ENCODE peak calls at places on chromosomes 12 and 14, in ten cellular contexts. One of them, this sample, is unnamed.

GRCh38 chr14:105855893-105856675 is 329.7 kb downstream of the TMEM121 start:
- DNase-seq in endothelial cell of umbilical vein: no peak
- DNase-seq in OCI-LY7: peak
- DNase-seq in SK-N-SH: no peak
- DNase-seq in H9: peak
- DNase-seq in H1: no peak
- DNase-seq in mesenchymal stem cell: no peak
- DNase-seq in A549: no peak
- DNase-seq in MM.1S: no peak
- DNase-seq in astrocyte: no peak
- DNase-seq in this sample: no peak

GRCh38 chr12:24049771-24050170 is 100.3 kb upstream of the SOX5 start:
- DNase-seq in endothelial cell of umbilical vein: no peak
- DNase-seq in OCI-LY7: no peak
- DNase-seq in SK-N-SH: no peak
- DNase-seq in H9: no peak
- DNase-seq in H1: no peak
- DNase-seq in mesenchymal stem cell: no peak
- DNase-seq in A549: no peak
- DNase-seq in MM.1S: no peak
- DNase-seq in astrocyte: no peak
- DNase-seq in this sample: no peak

GRCh38 chr12:26771861-26772260 is 61.1 kb downstream of the ITPR2 start:
- DNase-seq in endothelial cell of umbilical vein: no peak
- DNase-seq in OCI-LY7: no peak
- DNase-seq in SK-N-SH: no peak
- DNase-seq in H9: no peak
- DNase-seq in H1: no peak
- DNase-seq in mesenchymal stem cell: no peak
- DNase-seq in A549: no peak
- DNase-seq in MM.1S: no peak
- DNase-seq in astrocyte: no peak
- DNase-seq in this sample: no peak

GRCh38 chr14:63857467-63858030 is 4.7 kb downstream of the SYNE2 start:
- DNase-seq in endothelial cell of umbilical vein: no peak
- DNase-seq in OCI-LY7: no peak
- DNase-seq in SK-N-SH: no peak
- DNase-seq in H9: no peak
- DNase-seq in H1: no peak
- DNase-seq in mesenchymal stem cell: no peak
- DNase-seq in A549: no peak
- DNase-seq in MM.1S: no peak
- DNase-seq in astrocyte: peak
- DNase-seq in this sample: peak

GRCh38 chr14:23522643-23523198 is 28.8 kb downstream of the ZFHX2 start:
- DNase-seq in endothelial cell of umbilical vein: no peak
- DNase-seq in OCI-LY7: no peak
- DNase-seq in SK-N-SH: no peak
- DNase-seq in H9: no peak
- DNase-seq in H1: no peak
- DNase-seq in mesenchymal stem cell: no peak
- DNase-seq in A549: no peak
- DNase-seq in MM.1S: no peak
- DNase-seq in astrocyte: no peak
- DNase-seq in this sample: no peak

GRCh38 chr12:116261525-116262100 is 15.9 kb downstream of the MED13L start:
- DNase-seq in endothelial cell of umbilical vein: no peak
- DNase-seq in OCI-LY7: no peak
- DNase-seq in SK-N-SH: no peak
- DNase-seq in H9: no peak
- DNase-seq in H1: no peak
- DNase-seq in mesenchymal stem cell: peak
- DNase-seq in A549: no peak
- DNase-seq in MM.1S: no peak
- DNase-seq in astrocyte: no peak
- DNase-seq in this sample: no peak

GRCh38 chr12:4274396-4274959 is 916 bp downstream of the CCND2 start:
- DNase-seq in endothelial cell of umbilical vein: no peak
- DNase-seq in OCI-LY7: no peak
- DNase-seq in SK-N-SH: no peak
- DNase-seq in H9: peak
- DNase-seq in H1: peak
- DNase-seq in mesenchymal stem cell: peak
- DNase-seq in A549: no peak
- DNase-seq in MM.1S: no peak
- DNase-seq in astrocyte: no peak
- DNase-seq in this sample: no peak

GRCh38 chr12:32115404-32116104 is 8.9 kb downstream of the BICD1 start:
- DNase-seq in endothelial cell of umbilical vein: peak
- DNase-seq in OCI-LY7: peak
- DNase-seq in SK-N-SH: peak
- DNase-seq in H9: peak
- DNase-seq in H1: no peak
- DNase-seq in mesenchymal stem cell: peak
- DNase-seq in A549: peak
- DNase-seq in MM.1S: no peak
- DNase-seq in astrocyte: peak
- DNase-seq in this sample: peak

GRCh38 chr12:46131729-46132128 is 137.1 kb downstream of the SLC38A1 start:
- DNase-seq in endothelial cell of umbilical vein: no peak
- DNase-seq in OCI-LY7: peak
- DNase-seq in SK-N-SH: no peak
- DNase-seq in H9: peak
- DNase-seq in H1: no peak
- DNase-seq in mesenchymal stem cell: no peak
- DNase-seq in A549: no peak
- DNase-seq in MM.1S: peak
- DNase-seq in astrocyte: no peak
- DNase-seq in this sample: peak

GRCh38 chr14:92362781-92363235 is 39.8 kb downstream of the SLC24A4 start:
- DNase-seq in endothelial cell of umbilical vein: no peak
- DNase-seq in OCI-LY7: no peak
- DNase-seq in SK-N-SH: no peak
- DNase-seq in H9: peak
- DNase-seq in H1: no peak
- DNase-seq in mesenchymal stem cell: no peak
- DNase-seq in A549: peak
- DNase-seq in MM.1S: no peak
- DNase-seq in astrocyte: peak
- DNase-seq in this sample: peak

GRCh38 chr12:95630496-95630895 is 79.2 kb upstream of the USP44 start:
- DNase-seq in endothelial cell of umbilical vein: peak
- DNase-seq in OCI-LY7: no peak
- DNase-seq in SK-N-SH: no peak
- DNase-seq in H9: no peak
- DNase-seq in H1: no peak
- DNase-seq in mesenchymal stem cell: no peak
- DNase-seq in A549: no peak
- DNase-seq in MM.1S: no peak
- DNase-seq in astrocyte: no peak
- DNase-seq in this sample: no peak

GRCh38 chr14:70096866-70097265 is 91.9 kb downstream of the SLC8A3 start:
- DNase-seq in endothelial cell of umbilical vein: peak
- DNase-seq in OCI-LY7: no peak
- DNase-seq in SK-N-SH: peak
- DNase-seq in H9: peak
- DNase-seq in H1: no peak
- DNase-seq in mesenchymal stem cell: no peak
- DNase-seq in A549: peak
- DNase-seq in MM.1S: no peak
- DNase-seq in astrocyte: no peak
- DNase-seq in this sample: peak

GRCh38 chr14:72763892-72764291 is 130.0 kb downstream of the DPF3 start:
- DNase-seq in endothelial cell of umbilical vein: no peak
- DNase-seq in OCI-LY7: no peak
- DNase-seq in SK-N-SH: no peak
- DNase-seq in H9: no peak
- DNase-seq in H1: no peak
- DNase-seq in mesenchymal stem cell: no peak
- DNase-seq in A549: no peak
- DNase-seq in MM.1S: no peak
- DNase-seq in astrocyte: no peak
- DNase-seq in this sample: no peak

GRCh38 chr14:36580856-36581831 is 1.3 kb downstream of the NKX2-8 start:
- DNase-seq in endothelial cell of umbilical vein: peak
- DNase-seq in OCI-LY7: no peak
- DNase-seq in SK-N-SH: peak
- DNase-seq in H9: peak
- DNase-seq in H1: peak
- DNase-seq in mesenchymal stem cell: peak
- DNase-seq in A549: peak
- DNase-seq in MM.1S: no peak
- DNase-seq in astrocyte: peak
- DNase-seq in this sample: peak

GRCh38 chr14:31118892-31119291 is 88.7 kb downstream of the HECTD1 start:
- DNase-seq in endothelial cell of umbilical vein: no peak
- DNase-seq in OCI-LY7: no peak
- DNase-seq in SK-N-SH: no peak
- DNase-seq in H9: no peak
- DNase-seq in H1: no peak
- DNase-seq in mesenchymal stem cell: peak
- DNase-seq in A549: no peak
- DNase-seq in MM.1S: no peak
- DNase-seq in astrocyte: peak
- DNase-seq in this sample: no peak

GRCh38 chr14:75578099-75578785 is at the start of gene FLVCR2:
- DNase-seq in endothelial cell of umbilical vein: peak
- DNase-seq in OCI-LY7: no peak
- DNase-seq in SK-N-SH: peak
- DNase-seq in H9: peak
- DNase-seq in H1: peak
- DNase-seq in mesenchymal stem cell: peak
- DNase-seq in A549: peak
- DNase-seq in MM.1S: peak
- DNase-seq in astrocyte: peak
- DNase-seq in this sample: peak

GRCh38 chr14:76948213-76948947 is 80.1 kb downstream of the IRF2BPL start:
- DNase-seq in endothelial cell of umbilical vein: peak
- DNase-seq in OCI-LY7: no peak
- DNase-seq in SK-N-SH: no peak
- DNase-seq in H9: no peak
- DNase-seq in H1: no peak
- DNase-seq in mesenchymal stem cell: no peak
- DNase-seq in A549: peak
- DNase-seq in MM.1S: no peak
- DNase-seq in astrocyte: no peak
- DNase-seq in this sample: no peak
- H3K4me2 ChIP-seq in endothelial cell of umbilical vein: no peak
- H3K4me2 ChIP-seq in OCI-LY7: no peak
- H3K4me2 ChIP-seq in SK-N-SH: peak
- H3K4me2 ChIP-seq in H9: peak
- H3K4me2 ChIP-seq in H1: peak
- H3K4me2 ChIP-seq in mesenchymal stem cell: no peak
- H3K4me2 ChIP-seq in A549: peak
- H3K4me2 ChIP-seq in MM.1S: no peak
- H3K4me2 ChIP-seq in astrocyte: peak
- H3K4me2 ChIP-seq in this sample: peak

DNA sequence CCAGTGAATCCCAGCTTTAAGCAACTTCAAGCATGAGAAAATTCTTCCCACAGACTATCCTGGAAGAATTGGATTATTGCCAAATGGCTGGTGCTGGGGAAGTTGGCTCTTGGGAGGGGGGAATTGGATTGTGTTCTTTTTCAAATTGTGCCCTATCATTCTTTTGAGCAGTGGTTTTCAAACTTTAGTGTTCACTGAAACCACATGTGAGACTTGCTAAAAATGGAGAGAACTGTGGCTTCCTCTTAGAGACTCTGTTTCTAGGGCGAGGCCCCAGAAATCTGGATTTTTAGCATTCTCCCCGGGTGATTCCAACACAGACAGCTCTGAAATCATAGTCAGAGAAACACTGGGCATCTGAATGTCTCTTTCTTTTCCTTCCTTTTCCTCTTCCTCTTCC is 14.3 kb upstream of the OTUB2 start:
- DNase-seq in endothelial cell of umbilical vein: no peak
- DNase-seq in OCI-LY7: peak
- DNase-seq in SK-N-SH: no peak
- DNase-seq in H9: no peak
- DNase-seq in H1: no peak
- DNase-seq in mesenchymal stem cell: peak
- DNase-seq in A549: no peak
- DNase-seq in MM.1S: peak
- DNase-seq in astrocyte: peak
- DNase-seq in this sample: no peak
- H3K4me2 ChIP-seq in endothelial cell of umbilical vein: no peak
- H3K4me2 ChIP-seq in OCI-LY7: peak
- H3K4me2 ChIP-seq in SK-N-SH: no peak
- H3K4me2 ChIP-seq in H9: no peak
- H3K4me2 ChIP-seq in H1: no peak
- H3K4me2 ChIP-seq in mesenchymal stem cell: no peak
- H3K4me2 ChIP-seq in A549: peak
- H3K4me2 ChIP-seq in MM.1S: peak
- H3K4me2 ChIP-seq in astrocyte: peak
- H3K4me2 ChIP-seq in this sample: no peak

DNA sequence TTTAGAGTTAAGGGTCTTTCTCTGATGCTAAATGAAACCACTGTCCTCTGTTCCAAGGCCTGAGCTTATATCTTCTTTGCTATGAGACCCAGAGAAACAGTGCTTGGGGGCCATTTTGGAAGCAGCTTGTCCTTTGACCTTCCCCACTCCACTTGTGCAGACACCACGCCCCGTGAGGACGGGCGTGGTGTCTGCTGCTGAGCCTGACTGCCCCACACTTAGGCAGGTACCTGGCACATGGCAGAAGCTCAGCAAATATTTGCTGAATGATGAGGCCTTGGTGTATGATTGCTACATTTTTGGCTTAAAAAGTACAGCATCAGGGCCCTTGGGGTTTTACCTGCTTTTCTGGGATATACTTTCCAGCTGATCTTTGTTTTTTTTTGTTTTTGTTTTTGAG is 69.9 kb downstream of the RASSF3 start:
- DNase-seq in endothelial cell of umbilical vein: no peak
- DNase-seq in OCI-LY7: no peak
- DNase-seq in SK-N-SH: no peak
- DNase-seq in H9: no peak
- DNase-seq in H1: no peak
- DNase-seq in mesenchymal stem cell: no peak
- DNase-seq in A549: peak
- DNase-seq in MM.1S: no peak
- DNase-seq in astrocyte: no peak
- DNase-seq in this sample: peak
- H3K4me2 ChIP-seq in endothelial cell of umbilical vein: peak
- H3K4me2 ChIP-seq in OCI-LY7: no peak
- H3K4me2 ChIP-seq in SK-N-SH: peak
- H3K4me2 ChIP-seq in H9: no peak
- H3K4me2 ChIP-seq in H1: no peak
- H3K4me2 ChIP-seq in mesenchymal stem cell: no peak
- H3K4me2 ChIP-seq in A549: peak
- H3K4me2 ChIP-seq in MM.1S: no peak
- H3K4me2 ChIP-seq in astrocyte: peak
- H3K4me2 ChIP-seq in this sample: peak

DNA sequence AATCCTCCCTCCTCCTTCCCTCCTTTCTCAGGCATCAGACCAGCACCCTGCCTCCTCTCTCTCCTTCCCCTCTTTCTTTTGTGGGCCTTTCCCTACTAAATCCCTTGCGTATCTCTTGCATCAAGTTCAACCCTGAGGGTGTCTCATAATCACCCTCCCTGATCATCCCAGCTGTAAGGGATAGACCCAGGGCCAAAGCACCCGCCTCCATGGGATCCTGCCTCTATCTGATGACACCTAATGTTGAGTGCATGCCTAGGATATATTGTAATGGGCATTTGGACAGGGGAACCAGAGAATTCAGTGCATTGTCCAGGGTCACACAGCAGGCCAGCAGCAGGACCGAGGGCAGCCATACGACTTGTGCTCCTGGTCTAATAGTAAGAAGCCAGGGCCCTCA is 84.9 kb downstream of the PHETA1 start:
- DNase-seq in endothelial cell of umbilical vein: no peak
- DNase-seq in OCI-LY7: no peak
- DNase-seq in SK-N-SH: no peak
- DNase-seq in H9: no peak
- DNase-seq in H1: no peak
- DNase-seq in mesenchymal stem cell: no peak
- DNase-seq in A549: no peak
- DNase-seq in MM.1S: no peak
- DNase-seq in astrocyte: no peak
- DNase-seq in this sample: no peak
- H3K4me2 ChIP-seq in endothelial cell of umbilical vein: no peak
- H3K4me2 ChIP-seq in OCI-LY7: no peak
- H3K4me2 ChIP-seq in SK-N-SH: no peak
- H3K4me2 ChIP-seq in H9: no peak
- H3K4me2 ChIP-seq in H1: no peak
- H3K4me2 ChIP-seq in mesenchymal stem cell: no peak
- H3K4me2 ChIP-seq in A549: no peak
- H3K4me2 ChIP-seq in MM.1S: no peak
- H3K4me2 ChIP-seq in astrocyte: no peak
- H3K4me2 ChIP-seq in this sample: no peak

This sample was measured in PC-3.